ENCODE peak calls at places on chromosomes 3 and 15, in nine cellular contexts. P is transverse colon, F is pancreas, E is AG04450, M is bronchial epithelial cell, C is cardiac muscle cell, N is suprapubic skin, R is breast epithelium, Z is dorsolateral prefrontal cortex. X is an unnamed sample.

GRCh38 chr3:128416578-128417150 is 50.0 kb downstream of the DNAJB8 start:
- DNase-seq in P (no peak), F (no peak), E (no peak), M (peak; percentile 54), C (peak; percentile 68), N (no peak), R (no peak), Z (no peak), X (no peak)

GRCh38 chr15:81160312-81161214 is 26.5 kb downstream of the CFAP161 start:
- DNase-seq in P (peak; percentile 11), F (no peak), E (peak; percentile 91), M (peak; percentile 76), C (peak; percentile 93), N (peak; percentile 76), R (peak; percentile 58), Z (no peak), X (peak; percentile 89)

GRCh38 chr3:11185564-11186317 is 31.4 kb downstream of the HRH1 start:
- DNase-seq in P (peak; percentile 75), F (peak; percentile 62), E (peak; percentile 88), M (peak; percentile 97), C (peak; percentile 95), N (peak; percentile 91), R (peak; percentile 90), Z (no peak), X (peak; percentile 96)

GRCh38 chr3:25001041-25001591 is 426.9 kb upstream of the RARB start:
- DNase-seq in P (no peak), F (no peak), E (no peak), M (no peak), C (no peak), N (no peak), R (no peak), Z (no peak), X (peak; percentile 71)

GRCh38 chr15:62665449-62665848 is 377.1 kb upstream of the TPM1 start:
- DNase-seq in P (no peak), F (no peak), E (no peak), M (no peak), C (peak; percentile 93), N (no peak), R (no peak), Z (no peak), X (no peak)

GRCh38 chr15:76235186-76235826 is 76.0 kb downstream of the ETFA start:
- DNase-seq in P (no peak), F (no peak), E (peak; percentile 16), M (peak; percentile 55), C (peak; percentile 66), N (no peak), R (no peak), Z (no peak), X (no peak)

GRCh38 chr15:61517335-61517734 is 288.2 kb upstream of the RORA start:
- DNase-seq in P (no peak), F (no peak), E (no peak), M (no peak), C (no peak), N (no peak), R (no peak), Z (no peak), X (no peak)

GRCh38 chr3:131535596-131535995 is 32.8 kb upstream of the MRPL3 start:
- DNase-seq in P (no peak), F (no peak), E (no peak), M (peak; percentile 84), C (no peak), N (no peak), R (no peak), Z (no peak), X (no peak)

GRCh38 chr3:109098245-109098644 is 19.7 kb downstream of the MORC1 start:
- DNase-seq in P (peak; percentile 27), F (no peak), E (no peak), M (peak; percentile 22), C (no peak), N (no peak), R (no peak), Z (no peak), X (no peak)

GRCh38 chr15:77983708-77984445 is 93.6 kb downstream of the TBC1D2B start:
- DNase-seq in P (no peak), F (peak; percentile 51), E (no peak), M (no peak), C (no peak), N (peak; percentile 56), R (no peak), Z (no peak), X (no peak)
- TF ChIP-seq CTCF in P (no peak), F (no peak), E (peak; percentile 21), M (no peak), C (peak; percentile 23), N (no peak), R (no peak), Z (no peak), X (peak; percentile 17)

GRCh38 chr3:58531956-58532355 is 5.0 kb downstream of the ACOX2 start:
- DNase-seq in P (no peak), F (no peak), E (no peak), M (peak; percentile 28), C (no peak), N (no peak), R (no peak), Z (no peak), X (no peak)
- TF ChIP-seq CTCF in P (no peak), F (no peak), E (no peak), M (peak; percentile 9), C (no peak), N (no peak), R (no peak), Z (no peak), X (peak; percentile 14)

DNA sequence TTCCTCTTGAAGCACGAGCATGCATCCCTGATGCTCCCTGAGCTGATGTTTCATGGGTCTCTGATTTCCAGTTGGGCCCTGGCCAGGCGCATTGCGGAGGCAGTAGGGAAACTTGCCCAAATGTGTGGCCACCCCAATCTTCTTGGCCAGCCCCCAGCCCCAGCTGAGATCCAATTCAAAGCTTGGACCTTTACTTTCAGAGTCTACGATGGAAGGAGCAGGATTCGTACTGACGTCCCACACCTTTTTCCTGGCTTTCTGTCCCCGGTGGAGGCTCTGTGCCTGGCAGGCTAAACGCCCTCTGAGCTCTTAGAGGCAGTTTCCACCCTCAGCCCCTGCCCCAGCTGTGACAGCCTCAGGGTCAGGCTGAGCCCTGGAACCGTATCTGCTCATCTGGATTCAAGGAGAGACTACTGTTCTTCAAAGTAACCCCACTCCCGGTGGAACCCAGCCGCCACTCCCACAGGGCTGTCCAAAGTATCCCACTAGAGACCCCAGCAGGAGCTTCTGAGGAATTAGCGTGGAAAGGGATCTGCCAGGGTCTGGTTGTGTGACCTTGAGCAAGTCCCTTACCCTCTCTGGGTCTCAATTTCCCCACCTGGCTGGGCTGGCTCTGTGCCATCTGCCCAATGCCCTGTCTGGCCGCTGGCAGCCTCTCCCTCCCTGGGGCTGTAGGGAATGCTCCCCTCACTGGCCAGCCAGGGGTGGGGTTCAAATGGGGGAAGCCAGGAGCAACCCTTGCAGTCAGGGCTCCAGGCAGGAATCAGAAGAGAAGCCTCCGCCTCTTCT is 37.3 kb downstream of the CPN2 start:
- DNase-seq in P (peak; percentile 39), F (peak; percentile 67), E (no peak), M (no peak), C (peak; percentile 77), N (peak; percentile 87), R (no peak), Z (no peak), X (no peak)
- TF ChIP-seq CTCF in P (no peak), F (no peak), E (no peak), M (peak; percentile 34), C (no peak), N (no peak), R (no peak), Z (no peak), X (no peak)

DNA sequence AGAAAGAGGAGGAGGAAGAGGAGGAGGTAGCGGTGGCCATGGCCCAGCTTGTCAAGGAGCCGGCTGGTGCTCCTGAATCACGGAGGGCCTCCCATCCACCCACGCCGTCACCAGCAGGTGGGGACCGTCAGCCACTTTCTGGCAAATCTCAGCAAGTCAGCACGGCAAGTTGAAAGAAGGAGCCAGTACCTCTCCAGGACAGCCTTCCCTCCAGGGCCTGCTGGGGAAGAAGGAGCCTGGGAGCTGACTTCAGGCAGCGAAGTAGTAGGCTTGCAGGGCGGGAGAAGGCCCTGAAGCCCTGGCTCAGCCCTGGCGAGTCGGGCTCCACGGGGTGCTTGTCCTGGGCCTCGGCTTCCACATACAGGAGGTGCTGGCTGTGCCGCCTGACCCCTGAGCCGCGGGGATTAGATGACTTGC is 99.2 kb upstream of the TRPM1 start:
- DNase-seq in P (peak; percentile 72), F (no peak), E (peak; percentile 15), M (peak; percentile 65), C (peak; percentile 90), N (no peak), R (peak; percentile 36), Z (peak; percentile 86), X (no peak)
- TF ChIP-seq CTCF in P (peak; percentile 28), F (no peak), E (peak; percentile 42), M (peak; percentile 82), C (peak; percentile 72), N (no peak), R (peak; percentile 45), Z (peak; percentile 47), X (peak; percentile 30)

DNA sequence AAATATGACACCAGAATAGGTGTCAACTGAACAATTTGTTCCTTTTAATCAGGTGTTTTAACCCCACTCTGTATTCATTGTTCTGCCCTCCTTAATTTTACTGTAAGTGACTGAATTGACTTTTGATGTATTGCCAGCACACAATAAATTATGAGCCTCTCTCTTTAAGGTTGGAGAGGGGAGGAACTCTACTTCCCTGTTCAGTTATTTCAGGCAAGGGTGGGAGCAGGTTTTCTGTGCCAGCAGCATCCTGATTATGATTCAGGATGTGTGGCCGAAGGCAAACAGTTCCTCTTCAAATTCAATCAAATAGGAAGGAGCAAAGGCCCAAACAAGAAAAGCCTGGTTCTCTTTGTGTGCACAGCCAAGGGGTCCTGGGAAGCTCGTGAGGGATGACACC is 151.6 kb upstream of the HES1 start:
- DNase-seq in P (no peak), F (no peak), E (no peak), M (peak; percentile 22), C (no peak), N (no peak), R (no peak), Z (no peak), X (no peak)
- TF ChIP-seq CTCF in P (no peak), F (no peak), E (no peak), M (no peak), C (no peak), N (no peak), R (no peak), Z (no peak), X (no peak)

GRCh38 chr3:37833790-37834189 is 27.9 kb upstream of the CTDSPL start:
- DNase-seq in P (no peak), F (no peak), E (no peak), M (no peak), C (no peak), N (no peak), R (no peak), Z (no peak), X (no peak)
- TF ChIP-seq CTCF in P (no peak), F (no peak), E (no peak), M (peak; percentile 41), C (no peak), N (no peak), R (no peak), Z (no peak), X (no peak)

DNA sequence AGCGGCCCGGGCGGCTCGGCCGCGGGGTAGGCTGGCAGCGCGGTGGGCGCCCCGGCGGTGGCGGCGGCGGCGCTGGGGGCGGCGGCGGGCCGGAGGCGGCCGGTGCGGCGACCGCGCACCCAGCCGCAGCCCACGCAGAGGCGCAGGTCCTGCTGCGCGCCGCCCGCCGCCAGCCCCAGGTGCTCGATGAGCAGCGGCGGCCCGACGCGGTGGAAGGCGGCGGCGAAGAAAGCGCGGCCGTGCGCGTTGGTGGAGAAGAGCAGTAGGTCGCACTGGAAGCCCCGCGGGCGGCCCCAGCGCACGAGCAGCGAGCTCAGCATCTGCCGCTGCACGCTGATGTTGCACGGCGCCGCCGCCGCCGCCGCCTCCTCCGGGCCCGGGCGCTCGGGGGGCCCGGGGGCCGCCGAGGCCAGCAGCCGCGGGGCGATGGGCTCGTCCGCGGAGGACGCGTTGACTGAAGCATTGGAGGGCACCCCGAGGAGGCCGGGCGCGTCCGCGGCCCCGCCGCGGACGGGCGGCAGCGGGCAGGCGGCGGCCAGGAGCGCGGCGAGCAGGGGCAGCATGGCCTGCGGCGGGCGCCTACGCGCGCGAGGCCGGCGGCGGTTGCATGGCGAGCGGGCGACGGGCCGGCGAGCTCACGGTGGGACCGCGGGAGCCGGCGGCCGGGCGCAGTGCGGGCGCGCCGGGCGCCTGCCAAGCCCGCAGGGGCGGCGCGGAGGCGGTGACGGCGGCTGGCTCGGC is 452 bp downstream of the TMEM158 start:
- DNase-seq in P (no peak), F (peak; percentile 73), E (no peak), M (no peak), C (peak; percentile 38), N (peak; percentile 56), R (no peak), Z (peak; percentile 5), X (no peak)
- TF ChIP-seq CTCF in P (no peak), F (no peak), E (no peak), M (no peak), C (no peak), N (no peak), R (no peak), Z (no peak), X (no peak)